ENCODE peak calls at places on chromosomes 7 and 10, in four cellular contexts. E, X, F and P are unnamed samples.

GRCh38 chr7:144842377-144842851 is 6.6 kb upstream of the TPK1 start:
- DNase-seq in F (no peak), E (no peak), X (peak), P (peak)

GRCh38 chr10:15433850-15434537 is 62.9 kb upstream of the FAM171A1 start:
- DNase-seq in F (no peak), X (peak), E (no peak), P (peak)

GRCh38 chr7:98354511-98355249 is 46.2 kb downstream of the BAIAP2L1 start:
- DNase-seq in X (no peak), F (no peak), E (no peak), P (peak)

GRCh38 chr10:107727762-107728317 is 563.3 kb upstream of the SORCS1 start:
- DNase-seq in F (no peak), X (no peak), E (no peak), P (no peak)

GRCh38 chr10:71250842-71251241 is 38.5 kb downstream of the UNC5B start:
- DNase-seq in X (no peak), F (no peak), E (no peak), P (no peak)

GRCh38 chr7:5450549-5451327 is 27.1 kb upstream of the TNRC18 start:
- DNase-seq in E (peak), F (peak), X (peak), P (no peak)

GRCh38 chr7:26365077-26365896 is 73.6 kb downstream of the SNX10 start:
- DNase-seq in E (peak), X (peak), F (no peak), P (peak)

GRCh38 chr7:94088560-94088959 is 84.4 kb upstream of the BET1 start:
- DNase-seq in F (no peak), X (no peak), E (no peak), P (no peak)

GRCh38 chr7:65269150-65269856 is 104.4 kb upstream of the ZNF92 start:
- DNase-seq in X (peak), E (no peak), F (no peak), P (no peak)